ENCODE peak calls at places on chromosomes 11 and 22, in seven cellular contexts. J, K, C, T, Q, G and B are unnamed samples.

GRCh38 chr22:29004647-29005371 is 56.8 kb downstream of the C22orf31 start:
- DNase-seq in J (no peak), C (peak), Q (peak), G (no peak), T (peak), K (peak), B (no peak)

GRCh38 chr22:36643033-36643432 is 60.5 kb downstream of the CACNG2 start:
- DNase-seq in G (no peak), T (no peak), J (no peak), Q (no peak), K (no peak), C (no peak), B (no peak)

GRCh38 chr11:17839973-17840611 is 105.5 kb downstream of the KCNC1 start:
- DNase-seq in J (no peak), G (no peak), C (no peak), T (no peak), Q (no peak), K (no peak), B (no peak)

GRCh38 chr22:38412435-38413084 is 42.4 kb downstream of the KCNJ4 start:
- DNase-seq in Q (peak), C (peak), G (peak), J (no peak), K (no peak), T (no peak), B (peak)

GRCh38 chr11:72042059-72042425 is 38.3 kb downstream of the NUMA1 start:
- DNase-seq in T (no peak), G (no peak), K (no peak), Q (no peak), C (no peak), J (no peak), B (no peak)

GRCh38 chr11:103903621-103904323 is 132.7 kb upstream of the DDI1 start:
- DNase-seq in G (peak), T (no peak), C (no peak), K (no peak), J (no peak), Q (no peak), B (no peak)

GRCh38 chr11:100961633-100962032 is 168.0 kb downstream of the PGR start:
- DNase-seq in J (no peak), G (no peak), T (peak), C (no peak), Q (no peak), K (no peak), B (no peak)

GRCh38 chr22:41526802-41527799 is 17.2 kb downstream of the POLR3H start:
- DNase-seq in G (peak), T (peak), K (no peak), Q (peak), C (no peak), J (no peak), B (peak)

GRCh38 chr22:35802885-35803284 is 85.2 kb downstream of the APOL5 start:
- DNase-seq in T (no peak), K (no peak), J (no peak), Q (no peak), C (no peak), G (no peak), B (no peak)

GRCh38 chr11:106249857-106250256 is 172.4 kb downstream of the AASDHPPT start:
- DNase-seq in Q (no peak), T (peak), J (no peak), K (no peak), G (no peak), C (no peak), B (no peak)

GRCh38 chr11:63933459-63933858 is 5.3 kb upstream of the NAA40 start:
- DNase-seq in Q (no peak), K (no peak), J (no peak), C (no peak), G (no peak), T (no peak), B (no peak)

GRCh38 chr11:47773882-47774281 is 6.7 kb upstream of the FNBP4 start:
- DNase-seq in J (no peak), Q (no peak), G (no peak), K (no peak), T (no peak), C (no peak), B (no peak)

GRCh38 chr11:13220148-13220547 is 57.4 kb upstream of the BMAL1 start:
- DNase-seq in T (no peak), Q (no peak), J (no peak), C (no peak), G (no peak), K (no peak), B (no peak)

GRCh38 chr11:75949023-75949672 is 134.1 kb downstream of the UVRAG start:
- DNase-seq in C (no peak), K (no peak), Q (no peak), T (peak), G (no peak), J (no peak), B (no peak)

GRCh38 chr11:94671553-94672366 is 96.4 kb upstream of the AMOTL1 start:
- DNase-seq in G (no peak), C (no peak), K (no peak), J (no peak), T (peak), Q (peak), B (no peak)

GRCh38 chr11:8011383-8011782 is 24.2 kb downstream of the EIF3F start:
- DNase-seq in G (no peak), J (no peak), T (no peak), Q (no peak), K (no peak), C (no peak), B (no peak)

GRCh38 chr11:82872377-82873150 is 27.7 kb downstream of the PRCP start:
- DNase-seq in K (no peak), Q (no peak), J (no peak), T (no peak), G (no peak), C (no peak), B (no peak)

GRCh38 chr11:102664001-102664752 is 39.0 kb upstream of the MMP20 start:
- DNase-seq in G (no peak), Q (peak), J (no peak), K (no peak), C (no peak), T (peak), B (no peak)

GRCh38 chr22:19122752-19123492 is 710 bp upstream of the DGCR2 start:
- DNase-seq in G (no peak), Q (no peak), C (no peak), T (peak), K (peak), J (no peak), B (no peak)

GRCh38 chr11:912266-912665 is 1.7 kb upstream of the CHID1 start:
- DNase-seq in G (no peak), C (no peak), Q (no peak), T (no peak), K (no peak), J (no peak), B (no peak)

GRCh38 chr11:107648247-107648646 is 57.3 kb downstream of the ELMOD1 start:
- DNase-seq in K (no peak), Q (peak), C (no peak), T (no peak), J (no peak), G (no peak), B (no peak)

GRCh38 chr11:16804104-16804947 is 65.9 kb downstream of the C11orf58 start:
- DNase-seq in T (peak), Q (no peak), J (no peak), K (no peak), C (peak), G (no peak), B (no peak)

GRCh38 chr11:109490953-109491733 is 69.2 kb downstream of the C11orf87 start:
- DNase-seq in K (no peak), J (no peak), G (no peak), C (no peak), Q (no peak), T (peak), B (no peak)

GRCh38 chr11:71283960-71284359 is 31.6 kb upstream of the SHANK2 start:
- DNase-seq in J (no peak), Q (peak), T (no peak), K (peak), G (no peak), C (no peak), B (no peak)

GRCh38 chr11:70372076-70372475 is 26.3 kb upstream of the CTTN start:
- DNase-seq in K (no peak), T (no peak), Q (no peak), C (no peak), G (no peak), J (no peak), B (no peak)

GRCh38 chr11:61091373-61092279 is 10.7 kb upstream of the CD5 start:
- DNase-seq in C (no peak), Q (peak), G (no peak), J (no peak), K (no peak), T (peak), B (peak)

GRCh38 chr11:71998649-71999310 is at the start of gene IL18BP:
- DNase-seq in C (peak), K (no peak), G (no peak), T (no peak), J (no peak), Q (no peak), B (peak)

GRCh38 chr22:23837496-23837859 is 1.3 kb downstream of the DERL3 start:
- DNase-seq in K (no peak), C (no peak), T (no peak), G (no peak), J (no peak), Q (no peak), B (no peak)

GRCh38 chr11:68373189-68373809 is 60.9 kb downstream of the LRP5 start:
- DNase-seq in T (no peak), J (no peak), G (no peak), Q (no peak), K (no peak), C (peak), B (no peak)

GRCh38 chr11:102345923-102346322 is 1.1 kb upstream of the BIRC2 start:
- DNase-seq in G (no peak), Q (no peak), J (no peak), K (no peak), C (no peak), T (peak), B (no peak)

GRCh38 chr11:115222218-115222862 is 281.9 kb downstream of the CADM1 start:
- DNase-seq in C (no peak), T (peak), Q (peak), K (no peak), J (no peak), G (peak), B (peak)

GRCh38 chr11:479311-479710 is 27.7 kb downstream of the RNH1 start:
- DNase-seq in K (no peak), J (no peak), Q (no peak), T (no peak), G (no peak), C (no peak), B (no peak)

GRCh38 chr11:70473873-70474690 is 75.8 kb downstream of the CTTN start:
- DNase-seq in Q (no peak), K (no peak), T (no peak), C (no peak), G (no peak), J (no peak), B (no peak)

GRCh38 chr11:57647960-57648776 is 1.5 kb downstream of the YPEL4 start:
- DNase-seq in Q (peak), K (no peak), G (no peak), C (no peak), J (no peak), T (no peak), B (no peak)

GRCh38 chr11:35554491-35555237 is 29.2 kb upstream of the PAMR1 start:
- DNase-seq in J (no peak), K (no peak), G (no peak), C (no peak), T (peak), Q (no peak), B (no peak)

GRCh38 chr11:1875093-1875785 is 16.5 kb downstream of the PRR33 start:
- DNase-seq in Q (no peak), J (no peak), G (no peak), K (no peak), T (no peak), C (peak), B (no peak)

GRCh38 chr11:38543311-38543710 is 1945.3 kb upstream of the RAG2 start:
- DNase-seq in T (peak), K (no peak), G (no peak), Q (no peak), C (no peak), J (no peak), B (no peak)

GRCh38 chr22:26798433-26799065 is 141.2 kb downstream of the MIAT start:
- DNase-seq in G (no peak), T (no peak), K (peak), J (no peak), C (no peak), Q (peak), B (no peak)

GRCh38 chr22:26796785-26797184 is 139.4 kb downstream of the MIAT start:
- DNase-seq in T (no peak), G (no peak), Q (no peak), K (no peak), C (no peak), J (no peak), B (no peak)

GRCh38 chr22:26800858-26801257 is 143.5 kb downstream of the MIAT start:
- DNase-seq in C (no peak), J (no peak), K (no peak), Q (peak), G (no peak), T (peak), B (no peak)

GRCh38 chr22:26801449-26801848 is 144.1 kb downstream of the MIAT start:
- DNase-seq in K (no peak), G (no peak), T (no peak), Q (no peak), C (no peak), J (no peak), B (no peak)

DNA sequence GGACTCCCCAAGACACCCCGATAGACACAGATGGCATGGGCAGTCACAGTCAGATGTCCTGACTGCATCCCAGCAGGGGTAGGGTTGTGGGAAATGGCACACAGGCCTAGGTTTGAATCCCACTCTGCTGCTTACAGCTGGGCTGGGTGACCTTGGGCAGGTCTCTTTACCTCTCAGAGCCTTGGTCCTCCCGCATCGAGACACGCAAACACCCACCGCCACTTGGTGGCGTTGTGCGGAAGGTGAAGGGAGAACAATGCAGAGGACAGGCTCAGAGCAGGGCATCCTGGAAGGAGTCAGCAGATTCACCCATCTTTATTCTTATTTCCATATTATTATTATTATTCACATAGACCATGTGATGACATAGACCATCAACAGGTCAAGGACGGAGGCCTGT is 140.5 kb downstream of the MIAT start:
- DNase-seq in Q (peak), C (no peak), K (no peak), J (no peak), G (no peak), T (peak), B (no peak)
- TF ChIP-seq CTCF in Q (peak), C (no peak), K (no peak), J (no peak), G (no peak), T (peak), B (no peak)

GRCh38 chr11:11078344-11078743 is 220.5 kb upstream of the ZBED5 start:
- DNase-seq in Q (no peak), T (peak), J (no peak), G (no peak), C (no peak), K (no peak), B (no peak)
- TF ChIP-seq CTCF in Q (peak), T (peak), J (no peak), G (no peak), C (no peak), K (no peak), B (no peak)

DNA sequence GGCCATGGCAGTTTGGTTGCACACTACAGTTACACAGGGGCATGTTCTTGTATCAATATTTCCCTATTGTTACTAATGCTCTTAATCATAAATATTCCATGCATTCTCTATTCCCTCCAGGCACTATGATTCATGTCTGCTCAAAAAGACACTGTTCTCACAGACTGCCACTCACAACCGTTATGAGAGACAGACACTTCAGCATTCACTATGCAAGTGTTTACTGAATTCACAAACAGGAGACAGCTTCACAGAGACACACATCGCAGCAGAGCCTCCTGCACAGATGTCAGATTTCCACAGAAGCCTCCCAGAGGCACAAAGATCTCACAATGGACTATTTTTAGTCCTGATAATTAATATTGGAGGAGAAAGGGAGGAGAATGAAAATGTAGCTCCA is 930.4 kb downstream of the OPCML start:
- DNase-seq in T (no peak), K (no peak), G (no peak), J (no peak), Q (no peak), C (no peak), B (no peak)
- TF ChIP-seq CTCF in T (no peak), K (no peak), G (no peak), J (no peak), Q (no peak), C (no peak), B (no peak)

DNA sequence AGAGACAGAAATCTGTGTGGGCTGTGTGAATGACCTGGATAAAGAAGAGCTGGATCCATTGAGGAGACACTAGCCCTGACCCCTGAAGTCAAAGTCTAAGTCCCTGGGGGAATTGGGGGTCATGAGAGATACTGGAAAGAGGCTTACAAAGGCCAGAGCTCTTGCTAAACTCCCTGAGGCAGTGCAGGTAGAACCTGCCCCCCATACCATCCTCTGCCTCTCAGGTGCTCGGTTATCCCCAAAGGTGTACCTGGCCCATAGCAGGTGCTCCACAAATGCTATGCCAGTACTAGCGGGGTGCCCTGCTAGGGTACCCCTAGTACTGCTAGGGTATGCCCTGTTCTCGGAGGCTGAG is 19.1 kb upstream of the SCARF2 start:
- DNase-seq in C (no peak), J (no peak), T (no peak), Q (no peak), G (no peak), K (no peak), B (no peak)
- TF ChIP-seq CTCF in C (no peak), J (no peak), T (no peak), Q (no peak), G (no peak), K (no peak), B (no peak)

DNA sequence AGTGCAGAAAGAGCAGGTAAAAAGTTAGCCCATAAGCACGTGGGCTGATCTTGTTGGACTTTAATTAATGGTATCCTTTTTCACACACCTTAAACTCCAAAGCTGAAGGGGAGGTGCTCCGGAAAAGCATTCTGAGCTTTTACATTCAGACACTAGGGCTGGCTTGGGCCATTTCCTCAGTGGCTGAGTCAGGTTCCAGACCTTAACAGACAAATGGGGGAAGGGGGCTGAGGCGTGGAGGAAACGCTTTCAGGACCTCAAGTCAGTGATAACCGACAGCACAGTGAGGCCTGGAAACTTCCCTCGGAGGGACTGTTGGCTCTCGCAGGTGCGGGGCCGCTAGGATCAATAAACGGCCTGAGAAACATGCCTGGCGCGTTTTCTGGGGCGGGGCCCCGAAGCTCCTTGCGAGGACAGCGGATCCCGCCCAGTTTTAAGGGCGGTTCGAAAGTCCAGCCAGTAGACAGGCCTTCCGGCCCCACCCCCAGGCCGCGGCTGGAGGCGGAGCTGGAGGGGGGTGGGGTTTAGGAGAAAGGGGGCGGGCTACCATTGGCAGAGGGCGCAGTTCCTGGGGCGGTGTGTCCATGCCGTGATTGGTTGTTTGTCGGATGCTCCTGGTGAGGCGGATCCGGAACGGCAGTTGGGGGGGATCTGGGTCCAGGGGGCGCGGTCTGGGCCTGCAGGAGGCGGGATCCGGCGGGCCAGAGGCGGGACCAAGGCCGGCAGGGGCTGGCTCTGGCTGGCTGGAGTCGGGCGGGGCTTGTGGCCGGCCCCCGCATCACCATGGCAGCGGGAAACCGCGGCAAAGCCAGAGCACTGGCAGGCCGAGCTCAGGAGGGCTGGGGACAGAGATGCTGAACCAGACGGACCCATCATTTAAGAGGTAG is 8.0 kb downstream of the C11orf52 start:
- DNase-seq in T (peak), Q (peak), C (peak), K (peak), J (peak), G (peak), B (peak)
- TF ChIP-seq CTCF in T (peak), Q (no peak), C (no peak), K (no peak), J (no peak), G (no peak), B (no peak)

GRCh38 chr11:45537617-45538016 is 127.8 kb downstream of the CHST1 start:
- DNase-seq in K (no peak), Q (no peak), C (no peak), T (peak), J (no peak), G (no peak), B (no peak)

GRCh38 chr11:45538939-45539338 is 126.5 kb downstream of the CHST1 start:
- DNase-seq in K (no peak), C (no peak), T (no peak), Q (no peak), G (no peak), J (no peak), B (no peak)

GRCh38 chr11:45535033-45535432 is 130.4 kb downstream of the CHST1 start:
- DNase-seq in G (no peak), Q (no peak), C (no peak), K (no peak), J (no peak), T (no peak), B (no peak)

GRCh38 chr11:45541693-45542434 is 123.6 kb downstream of the CHST1 start:
- DNase-seq in K (no peak), C (no peak), J (no peak), G (no peak), Q (no peak), T (no peak), B (no peak)

DNA sequence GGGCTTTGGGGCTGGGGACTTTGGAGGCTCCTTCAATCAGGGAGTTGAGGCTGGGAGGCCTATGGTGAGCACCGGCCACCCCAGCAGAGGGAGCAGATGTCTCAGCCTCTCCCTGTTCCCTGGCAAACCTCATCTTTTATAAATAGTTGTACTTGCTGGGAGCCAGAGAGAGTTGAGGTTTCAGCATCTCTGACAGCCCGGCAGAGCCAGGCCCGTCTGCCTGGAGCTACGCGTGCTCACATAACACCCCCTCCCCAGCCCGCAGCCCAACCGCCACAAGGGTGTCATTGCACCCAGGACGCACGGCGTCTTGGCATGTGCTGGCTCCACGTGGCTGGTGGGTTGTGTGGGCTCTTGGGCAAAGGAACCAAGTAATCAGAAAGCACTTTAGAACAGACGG is 127.1 kb downstream of the CHST1 start:
- DNase-seq in Q (no peak), T (no peak), J (no peak), K (no peak), C (no peak), G (no peak), B (no peak)
- TF ChIP-seq CTCF in Q (no peak), T (no peak), J (no peak), K (no peak), C (peak), G (no peak), B (no peak)